ENCODE peak calls at places on chromosomes 2 and 18, in nine cellular contexts. M is NCI-H510A treated with DMSO at 0.1 percent for 48 hours; Y is PC-3; S is stimulated activated CD8-positive, alpha-beta memory T cell treated with anti-CD3 and anti-CD28 coated beads, Interleukin-4, amount 100 ng/mL, for 48 hours; H is fibroblast of the aortic adventitia; T is GM18507; P is iris pigment epithelial cell; F is GM10248; B is right atrium auricular region. R is an unnamed sample.

GRCh38 chr2:156907806-156908205 is 349.7 kb upstream of the GALNT5 start:
- DNase-seq in M (no peak), Y (peak), S (no peak), H (no peak), T (no peak), P (peak), F (no peak), B (no peak), R (no peak)

GRCh38 chr18:74249181-74249968 is 42.4 kb downstream of the CYB5A start:
- DNase-seq in M (no peak), Y (no peak), S (no peak), H (peak), T (no peak), P (peak), F (no peak), B (no peak), R (peak)

GRCh38 chr18:9334351-9335254 is at the start of gene TWSG1:
- DNase-seq in M (peak), Y (peak), S (peak), H (peak), T (peak), P (peak), F (peak), B (peak), R (peak)

GRCh38 chr18:62566199-62566598 is 43.4 kb downstream of the ZCCHC2 start:
- DNase-seq in M (no peak), Y (peak), S (no peak), H (peak), T (no peak), P (peak), F (no peak), B (no peak), R (peak)

GRCh38 chr2:2222931-2223330 is 108.1 kb downstream of the MYT1L start:
- DNase-seq in M (no peak), Y (peak), S (no peak), H (no peak), T (no peak), P (peak), F (no peak), B (no peak), R (peak)

GRCh38 chr18:41613210-41613609 is 341.8 kb upstream of the PIK3C3 start:
- DNase-seq in M (no peak), Y (no peak), S (no peak), H (no peak), T (no peak), P (no peak), F (no peak), B (no peak), R (no peak)

GRCh38 chr2:235666240-235666781 is 172.5 kb downstream of the AGAP1 start:
- DNase-seq in M (peak), Y (peak), S (no peak), H (peak), T (no peak), P (peak), F (no peak), B (no peak), R (peak)

GRCh38 chr2:16387461-16387960 is 278.1 kb downstream of the CYRIA start:
- DNase-seq in M (no peak), Y (no peak), S (no peak), H (no peak), T (no peak), P (no peak), F (no peak), B (no peak), R (no peak)

GRCh38 chr18:22337311-22337710 is 80.4 kb downstream of the CTAGE1 start:
- DNase-seq in M (no peak), Y (no peak), S (no peak), H (peak), T (no peak), P (no peak), F (no peak), B (no peak), R (no peak)